ENCODE peak calls at places on chromosomes 3 and 15, in nine cellular contexts. K, A, T, V, I, D, S, N and H are unnamed samples.

GRCh38 chr3:126105691-126106187 is 21.8 kb upstream of the SLC41A3 start:
- DNase-seq in K (no peak), A (no peak), T (no peak), V (peak), I (no peak), D (no peak), S (no peak), N (no peak), H (no peak)

GRCh38 chr15:51132384-51133139 is 37.9 kb upstream of the TNFAIP8L3 start:
- DNase-seq in K (peak), A (no peak), T (peak), V (peak), I (peak), D (peak), S (peak), N (no peak), H (peak)

GRCh38 chr3:106242779-106243178 is 374.0 kb upstream of the CBLB start:
- DNase-seq in K (no peak), A (no peak), T (no peak), V (peak), I (no peak), D (peak), S (no peak), N (no peak), H (no peak)

GRCh38 chr3:58743296-58743695 is 76.7 kb upstream of the FAM3D start:
- DNase-seq in K (no peak), A (no peak), T (no peak), V (no peak), I (no peak), D (no peak), S (no peak), N (no peak), H (no peak)

GRCh38 chr3:140244893-140245292 is 309.9 kb downstream of the CLSTN2 start:
- DNase-seq in K (no peak), A (no peak), T (no peak), V (no peak), I (no peak), D (no peak), S (no peak), N (no peak), H (no peak)

GRCh38 chr3:12496453-12496761 is 12.1 kb downstream of the TSEN2 start:
- DNase-seq in K (no peak), A (no peak), T (no peak), V (no peak), I (no peak), D (no peak), S (no peak), N (no peak), H (no peak)

GRCh38 chr3:71154846-71155245 is 428.7 kb downstream of the FOXP1 start:
- DNase-seq in K (no peak), A (no peak), T (no peak), V (no peak), I (no peak), D (no peak), S (no peak), N (no peak), H (no peak)

GRCh38 chr3:195717416-195717815 is 3.4 kb upstream of the MUC20 start:
- DNase-seq in K (no peak), A (no peak), T (no peak), V (no peak), I (no peak), D (no peak), S (no peak), N (no peak), H (no peak)

GRCh38 chr3:48931944-48932580 is 13.4 kb downstream of the ARIH2 start:
- DNase-seq in K (peak), A (no peak), T (no peak), V (no peak), I (no peak), D (no peak), S (no peak), N (no peak), H (no peak)

GRCh38 chr3:161149529-161149928 is 44.4 kb upstream of the B3GALNT1 start:
- DNase-seq in K (no peak), A (no peak), T (no peak), V (no peak), I (peak), D (no peak), S (no peak), N (no peak), H (no peak)

GRCh38 chr15:60580650-60581415 is 101.9 kb upstream of the ICE2 start:
- DNase-seq in K (no peak), A (no peak), T (no peak), V (no peak), I (no peak), D (no peak), S (no peak), N (no peak), H (no peak)

GRCh38 chr15:49155834-49156627 is 632 bp upstream of the COPS2 start:
- DNase-seq in K (no peak), A (no peak), T (no peak), V (no peak), I (peak), D (no peak), S (peak), N (no peak), H (peak)

GRCh38 chr15:90956551-90957104 is 1.9 kb downstream of the RCCD1 start:
- DNase-seq in K (peak), A (peak), T (peak), V (peak), I (peak), D (peak), S (peak), N (peak), H (peak)

GRCh38 chr3:55750525-55750924 is 263.4 kb upstream of the WNT5A start:
- DNase-seq in K (no peak), A (no peak), T (no peak), V (no peak), I (peak), D (no peak), S (peak), N (no peak), H (no peak)

GRCh38 chr3:41369838-41370237 is 170.5 kb downstream of the CTNNB1 start:
- DNase-seq in K (no peak), A (peak), T (no peak), V (no peak), I (no peak), D (no peak), S (no peak), N (no peak), H (no peak)

GRCh38 chr3:45145681-45146614 is at the start of gene CDCP1:
- DNase-seq in K (no peak), A (peak), T (peak), V (peak), I (no peak), D (no peak), S (peak), N (no peak), H (peak)

GRCh38 chr3:131738095-131738494 is 235.3 kb upstream of the MRPL3 start:
- DNase-seq in K (no peak), A (no peak), T (no peak), V (no peak), I (no peak), D (no peak), S (no peak), N (no peak), H (no peak)

GRCh38 chr3:109678600-109678999 is 341.3 kb upstream of the DPPA4 start:
- DNase-seq in K (no peak), A (no peak), T (no peak), V (no peak), I (no peak), D (no peak), S (no peak), N (no peak), H (no peak)

GRCh38 chr15:47411733-47412530 is 305.4 kb upstream of the SEMA6D start:
- DNase-seq in K (no peak), A (peak), T (no peak), V (no peak), I (no peak), D (no peak), S (no peak), N (no peak), H (no peak)